ENCODE peak calls at places on chromosomes 7 and 10, in six cellular contexts. One of them, this sample, is unnamed.
A peak's percentile ranks its signal among the peaks of the same experiment; 100 is the strongest.

GRCh38 chr7:100583132-100584045 is 2.5 kb downstream of the LRCH4 start:
- DNase-seq in GM13977: peak; percentile 62
- DNase-seq in cardiac fibroblast: peak; percentile 85
- DNase-seq in H9: peak; percentile 58
- DNase-seq in cardiac muscle cell: peak; percentile 61
- DNase-seq in endodermal cell: peak; percentile 67
- DNase-seq in this sample: peak; percentile 50

GRCh38 chr10:107865691-107866090 is 701.2 kb upstream of the SORCS1 start:
- DNase-seq in cardiac fibroblast: no peak
- DNase-seq in endodermal cell: no peak
- DNase-seq in GM13977: no peak
- DNase-seq in cardiac muscle cell: no peak
- DNase-seq in H9: no peak
- DNase-seq in this sample: no peak

GRCh38 chr7:51279391-51280023 is 37.1 kb downstream of the COBL start:
- DNase-seq in GM13977: no peak
- DNase-seq in cardiac muscle cell: no peak
- DNase-seq in H9: no peak
- DNase-seq in cardiac fibroblast: no peak
- DNase-seq in endodermal cell: no peak
- DNase-seq in this sample: no peak

GRCh38 chr7:156752371-156753297 is 112.1 kb downstream of the RNF32 start:
- DNase-seq in cardiac fibroblast: no peak
- DNase-seq in H9: no peak
- DNase-seq in endodermal cell: no peak
- DNase-seq in GM13977: no peak
- DNase-seq in cardiac muscle cell: peak; percentile 53
- DNase-seq in this sample: no peak

GRCh38 chr10:11610151-11610854 is 1.1 kb downstream of the USP6NL start:
- DNase-seq in H9: no peak
- DNase-seq in cardiac fibroblast: no peak
- DNase-seq in endodermal cell: no peak
- DNase-seq in cardiac muscle cell: no peak
- DNase-seq in GM13977: no peak
- DNase-seq in this sample: no peak

GRCh38 chr10:32961343-32961891 is 3.4 kb upstream of the ITGB1 start:
- DNase-seq in GM13977: no peak
- DNase-seq in cardiac fibroblast: no peak
- DNase-seq in endodermal cell: no peak
- DNase-seq in H9: no peak
- DNase-seq in cardiac muscle cell: no peak
- DNase-seq in this sample: no peak

GRCh38 chr7:15558747-15559146 is 3.1 kb downstream of the AGMO start:
- DNase-seq in cardiac muscle cell: no peak
- DNase-seq in GM13977: no peak
- DNase-seq in H9: no peak
- DNase-seq in cardiac fibroblast: no peak
- DNase-seq in endodermal cell: no peak
- DNase-seq in this sample: no peak

GRCh38 chr7:30898411-30898810 is 13.2 kb upstream of the AQP1 start:
- DNase-seq in cardiac fibroblast: no peak
- DNase-seq in cardiac muscle cell: no peak
- DNase-seq in endodermal cell: no peak
- DNase-seq in H9: no peak
- DNase-seq in GM13977: no peak
- DNase-seq in this sample: no peak

GRCh38 chr10:8581521-8582225 is 527.2 kb downstream of the GATA3 start:
- DNase-seq in GM13977: no peak
- DNase-seq in cardiac fibroblast: no peak
- DNase-seq in endodermal cell: no peak
- DNase-seq in cardiac muscle cell: no peak
- DNase-seq in H9: no peak
- DNase-seq in this sample: no peak

GRCh38 chr7:36682102-36682501 is 42.2 kb downstream of the AOAH start:
- DNase-seq in cardiac muscle cell: no peak
- DNase-seq in H9: no peak
- DNase-seq in cardiac fibroblast: no peak
- DNase-seq in GM13977: no peak
- DNase-seq in endodermal cell: no peak
- DNase-seq in this sample: no peak

GRCh38 chr10:8051109-8051781 is 3.2 kb upstream of the GATA3 start:
- DNase-seq in endodermal cell: peak; percentile 89
- DNase-seq in cardiac fibroblast: no peak
- DNase-seq in cardiac muscle cell: no peak
- DNase-seq in GM13977: no peak
- DNase-seq in H9: no peak
- DNase-seq in this sample: no peak

GRCh38 chr10:4883079-4883739 is 57.2 kb downstream of the AKR1E2 start:
- DNase-seq in GM13977: no peak
- DNase-seq in cardiac fibroblast: peak; percentile 70
- DNase-seq in H9: no peak
- DNase-seq in endodermal cell: no peak
- DNase-seq in cardiac muscle cell: no peak
- DNase-seq in this sample: no peak

GRCh38 chr10:48522011-48522765 is 82.7 kb downstream of the ARHGAP22 start:
- DNase-seq in H9: no peak
- DNase-seq in endodermal cell: peak; percentile 32
- DNase-seq in GM13977: no peak
- DNase-seq in cardiac muscle cell: no peak
- DNase-seq in cardiac fibroblast: no peak
- DNase-seq in this sample: no peak

DNA sequence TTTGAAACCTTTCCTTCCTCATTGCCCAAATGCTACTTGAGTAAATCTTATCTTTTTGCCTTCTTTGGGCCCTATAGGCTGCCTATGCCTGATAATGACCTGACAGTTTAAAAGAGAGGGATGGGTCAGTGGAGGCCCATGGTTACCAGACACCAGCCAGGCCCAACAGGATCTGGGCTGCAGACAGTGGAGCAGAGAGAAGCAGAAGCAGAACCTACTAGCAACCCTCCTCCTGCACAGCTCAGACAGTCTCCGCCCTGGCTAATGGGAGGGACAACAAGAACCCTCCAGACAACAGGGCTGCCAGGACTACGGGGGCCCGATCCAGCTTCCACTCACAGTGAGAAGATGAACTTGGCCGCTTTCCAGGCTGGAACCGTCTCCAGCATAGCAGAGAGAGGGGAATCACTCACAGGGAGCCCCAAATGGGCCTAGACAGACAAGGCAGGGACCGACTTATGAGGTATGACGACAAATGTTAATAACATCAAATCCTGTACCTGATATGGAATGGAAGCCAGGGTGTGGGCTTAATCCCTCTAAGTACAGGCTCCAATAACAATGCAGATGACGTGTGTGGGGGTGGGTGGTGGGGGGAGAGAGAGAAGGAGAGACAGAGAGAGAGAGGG is 31.7 kb upstream of the DGKI start:
- DNase-seq in H9: no peak
- DNase-seq in GM13977: no peak
- DNase-seq in cardiac muscle cell: no peak
- DNase-seq in cardiac fibroblast: peak; percentile 54
- DNase-seq in endodermal cell: no peak
- DNase-seq in this sample: no peak
- TF ChIP-seq CTCF in H9: no peak
- TF ChIP-seq CTCF in GM13977: no peak
- TF ChIP-seq CTCF in cardiac muscle cell: no peak
- TF ChIP-seq CTCF in cardiac fibroblast: no peak
- TF ChIP-seq CTCF in endodermal cell: no peak
- TF ChIP-seq CTCF in this sample: no peak

DNA sequence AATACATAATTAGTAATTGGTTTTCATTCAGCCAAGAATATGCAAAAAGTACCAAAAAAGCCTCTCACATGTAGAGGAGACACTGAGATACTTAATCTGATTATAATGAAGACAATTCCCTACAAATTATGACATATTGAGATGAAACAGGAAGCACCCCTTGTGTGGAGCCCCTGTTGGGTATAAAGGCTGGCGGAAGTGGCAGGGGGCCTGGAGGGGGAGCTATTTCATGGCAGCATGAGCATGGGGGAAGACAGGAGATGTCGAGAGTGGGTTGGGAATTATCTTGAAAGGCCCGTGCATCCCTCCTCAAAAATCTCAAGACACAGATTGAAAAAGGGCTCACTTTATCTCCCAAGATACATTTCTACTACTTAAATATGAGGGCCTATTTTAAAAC is 96.9 kb downstream of the PIP4K2A start:
- DNase-seq in H9: no peak
- DNase-seq in cardiac muscle cell: no peak
- DNase-seq in cardiac fibroblast: no peak
- DNase-seq in endodermal cell: no peak
- DNase-seq in GM13977: no peak
- DNase-seq in this sample: no peak
- TF ChIP-seq CTCF in H9: peak; percentile 41
- TF ChIP-seq CTCF in cardiac muscle cell: peak; percentile 16
- TF ChIP-seq CTCF in cardiac fibroblast: no peak
- TF ChIP-seq CTCF in endodermal cell: peak; percentile 40
- TF ChIP-seq CTCF in GM13977: peak; percentile 39
- TF ChIP-seq CTCF in this sample: no peak

GRCh38 chr7:158706273-158706704 is 1.7 kb upstream of the NCAPG2 start:
- DNase-seq in cardiac fibroblast: peak; percentile 56
- DNase-seq in endodermal cell: no peak
- DNase-seq in H9: no peak
- DNase-seq in cardiac muscle cell: no peak
- DNase-seq in GM13977: no peak
- DNase-seq in this sample: no peak

GRCh38 chr7:158705234-158705890 is 758 bp upstream of the NCAPG2 start:
- DNase-seq in H9: no peak
- DNase-seq in GM13977: no peak
- DNase-seq in cardiac muscle cell: peak; percentile 11
- DNase-seq in endodermal cell: no peak
- DNase-seq in cardiac fibroblast: peak; percentile 22
- DNase-seq in this sample: no peak

GRCh38 chr7:158702944-158703343 is 1.7 kb downstream of the NCAPG2 start:
- DNase-seq in H9: no peak
- DNase-seq in cardiac muscle cell: no peak
- DNase-seq in cardiac fibroblast: no peak
- DNase-seq in GM13977: no peak
- DNase-seq in endodermal cell: no peak
- DNase-seq in this sample: no peak

GRCh38 chr7:158706710-158707590 is 2.3 kb upstream of the NCAPG2 start:
- DNase-seq in cardiac fibroblast: no peak
- DNase-seq in endodermal cell: no peak
- DNase-seq in H9: no peak
- DNase-seq in GM13977: no peak
- DNase-seq in cardiac muscle cell: no peak
- DNase-seq in this sample: no peak

GRCh38 chr7:158704524-158705233 is at the start of gene NCAPG2:
- DNase-seq in H9: peak; percentile 97
- DNase-seq in GM13977: peak; percentile 99
- DNase-seq in endodermal cell: peak; percentile 99
- DNase-seq in cardiac muscle cell: peak; percentile 99
- DNase-seq in cardiac fibroblast: peak; percentile 99
- DNase-seq in this sample: peak; percentile 98
- TF ChIP-seq CTCF in H9: no peak
- TF ChIP-seq CTCF in GM13977: no peak
- TF ChIP-seq CTCF in endodermal cell: peak; percentile 37
- TF ChIP-seq CTCF in cardiac muscle cell: no peak
- TF ChIP-seq CTCF in cardiac fibroblast: peak; percentile 18
- TF ChIP-seq CTCF in this sample: no peak

DNA sequence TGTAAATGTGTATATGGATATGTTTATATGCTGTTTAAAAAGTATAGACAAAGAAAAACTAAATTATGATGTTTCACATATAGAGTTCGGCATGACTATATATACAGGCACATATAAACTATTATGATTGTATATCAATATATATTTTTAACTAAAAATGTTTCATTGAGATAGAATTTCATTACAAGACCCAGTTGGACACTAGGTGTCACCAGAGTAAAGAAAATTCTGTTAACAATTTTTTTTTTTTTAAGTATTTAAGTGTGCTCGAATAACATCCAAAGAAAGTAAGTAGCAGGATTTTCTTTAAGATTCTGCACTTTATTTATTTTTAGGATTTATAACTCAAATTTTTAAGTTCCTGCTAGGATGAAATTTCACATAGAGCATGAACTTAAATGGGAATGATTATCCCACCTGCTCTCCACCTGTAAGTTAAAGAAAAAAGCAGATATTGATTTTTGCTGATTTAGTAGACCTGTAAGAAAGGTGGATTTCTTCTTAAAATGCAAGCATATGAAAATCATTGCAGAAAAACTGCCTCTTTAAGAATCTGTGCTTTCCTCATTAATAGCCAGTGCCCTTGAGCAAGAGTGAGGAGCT is 961.5 kb downstream of the PCDH15 start:
- DNase-seq in H9: no peak
- DNase-seq in GM13977: no peak
- DNase-seq in endodermal cell: no peak
- DNase-seq in cardiac fibroblast: peak; percentile 34
- DNase-seq in cardiac muscle cell: peak; percentile 34
- DNase-seq in this sample: no peak
- TF ChIP-seq CTCF in H9: peak; percentile 71
- TF ChIP-seq CTCF in GM13977: peak; percentile 34
- TF ChIP-seq CTCF in endodermal cell: peak; percentile 79
- TF ChIP-seq CTCF in cardiac fibroblast: peak; percentile 26
- TF ChIP-seq CTCF in cardiac muscle cell: peak; percentile 41
- TF ChIP-seq CTCF in this sample: peak; percentile 69

GRCh38 chr10:123488436-123488835 is 177.7 kb upstream of the GPR26 start:
- DNase-seq in H9: no peak
- DNase-seq in cardiac muscle cell: no peak
- DNase-seq in GM13977: no peak
- DNase-seq in endodermal cell: no peak
- DNase-seq in cardiac fibroblast: no peak
- DNase-seq in this sample: no peak
- TF ChIP-seq CTCF in H9: no peak
- TF ChIP-seq CTCF in cardiac muscle cell: no peak
- TF ChIP-seq CTCF in GM13977: no peak
- TF ChIP-seq CTCF in endodermal cell: no peak
- TF ChIP-seq CTCF in cardiac fibroblast: no peak
- TF ChIP-seq CTCF in this sample: no peak

GRCh38 chr7:114426824-114427223 is 12.2 kb downstream of the FOXP2 start:
- DNase-seq in cardiac fibroblast: peak; percentile 66
- DNase-seq in cardiac muscle cell: peak; percentile 35
- DNase-seq in H9: no peak
- DNase-seq in endodermal cell: no peak
- DNase-seq in GM13977: no peak
- DNase-seq in this sample: no peak
- TF ChIP-seq CTCF in cardiac fibroblast: no peak
- TF ChIP-seq CTCF in cardiac muscle cell: peak; percentile 48
- TF ChIP-seq CTCF in H9: peak; percentile 54
- TF ChIP-seq CTCF in endodermal cell: peak; percentile 73
- TF ChIP-seq CTCF in GM13977: peak; percentile 36
- TF ChIP-seq CTCF in this sample: no peak

GRCh38 chr10:62413652-62414051 is 39.5 kb downstream of the ZNF365 start:
- DNase-seq in GM13977: no peak
- DNase-seq in cardiac fibroblast: no peak
- DNase-seq in H9: no peak
- DNase-seq in cardiac muscle cell: no peak
- DNase-seq in endodermal cell: no peak
- DNase-seq in this sample: no peak
- TF ChIP-seq CTCF in GM13977: no peak
- TF ChIP-seq CTCF in cardiac fibroblast: no peak
- TF ChIP-seq CTCF in H9: no peak
- TF ChIP-seq CTCF in cardiac muscle cell: no peak
- TF ChIP-seq CTCF in endodermal cell: no peak
- TF ChIP-seq CTCF in this sample: no peak